ENCODE peak calls at places on chromosome X, in six cellular contexts. J is activated naive CD4-positive, alpha-beta T cell treated with anti-CD3 and anti-CD28 coated beads for 36 hours; X is GM13977; E is HL-60; F is heart left ventricle; R is smooth muscle cell of the brain vasculature. K is an unnamed sample.

GRCh38 chrX:7606253-7606652 is 236.7 kb upstream of the VCX start:
- DNase-seq in E (no peak), X (no peak), R (no peak), J (no peak), F (no peak), K (no peak)

GRCh38 chrX:98405376-98405775 is 1521.7 kb downstream of the RPA4 start:
- DNase-seq in E (no peak), F (no peak), X (no peak), J (no peak), R (no peak), K (no peak)

GRCh38 chrX:102155806-102156179 is at the start of gene BEX5:
- DNase-seq in X (no peak), F (peak; percentile 28), J (peak; percentile 73), E (no peak), R (no peak), K (no peak)

GRCh38 chrX:97322401-97322800 is 438.7 kb downstream of the RPA4 start:
- DNase-seq in R (no peak), J (no peak), E (no peak), X (no peak), F (no peak), K (no peak)

GRCh38 chrX:17917945-17918577 is 57.0 kb upstream of the RAI2 start:
- DNase-seq in X (no peak), E (no peak), F (no peak), J (no peak), R (no peak), K (no peak)

GRCh38 chrX:20056704-20057103 is 60.0 kb downstream of the MAP7D2 start:
- DNase-seq in F (no peak), X (no peak), R (no peak), J (no peak), E (no peak), K (no peak)

GRCh38 chrX:136030357-136031225 is 45.4 kb downstream of the SLC9A6 start:
- DNase-seq in R (no peak), E (no peak), X (no peak), J (no peak), F (peak; percentile 84), K (no peak)

GRCh38 chrX:136147320-136147901 is at the start of gene FHL1:
- DNase-seq in F (peak; percentile 82), E (no peak), R (no peak), J (peak; percentile 54), X (peak; percentile 65), K (no peak)

GRCh38 chrX:43973249-43973672 is at the start of gene NDP:
- DNase-seq in J (no peak), F (no peak), X (no peak), R (no peak), E (no peak), K (no peak)